ENCODE peak calls at places on chromosomes 6 and 20, in nine cellular contexts. F is transverse colon, P is spleen, A is HCT116, X is prostate gland, I is breast epithelium, V is SK-N-SH, R is stomach, Q is endothelial cell of umbilical vein. M is an unnamed sample. For H3K27me3, the result is how much of the 10 kb centered on the place peaks cover.

GRCh38 chr20:62539646-62540045 is 63.9 kb upstream of the GATA5 start:
- DNase-seq in F (no peak), P (no peak), A (no peak), X (no peak), I (no peak), V (no peak), R (no peak), Q (no peak), M (no peak)

GRCh38 chr6:473759-474453 is 82.4 kb downstream of the IRF4 start:
- DNase-seq in F (no peak), P (no peak), A (no peak), X (no peak), I (no peak), V (no peak), R (no peak), Q (no peak), M (no peak)

GRCh38 chr6:22596011-22596410 is 26.6 kb downstream of the HDGFL1 start:
- DNase-seq in F (no peak), P (no peak), A (no peak), X (no peak), I (no peak), V (no peak), R (no peak), Q (no peak), M (no peak)

GRCh38 chr20:41095110-41095969 is 42.0 kb upstream of the PLCG1 start:
- DNase-seq in F (peak), P (peak), A (peak), X (peak), I (peak), V (peak), R (peak), Q (peak), M (peak)

GRCh38 chr20:60977896-60978295 is 274.2 kb upstream of the CDH4 start:
- DNase-seq in F (no peak), P (no peak), A (no peak), X (no peak), I (no peak), V (no peak), R (no peak), Q (no peak), M (no peak)

GRCh38 chr20:51628533-51629398 is 86.2 kb upstream of the NFATC2 start:
- DNase-seq in F (no peak), P (no peak), A (no peak), X (no peak), I (no peak), V (no peak), R (no peak), Q (peak), M (no peak)

GRCh38 chr6:17725083-17725482 is 18.4 kb upstream of the NUP153 start:
- DNase-seq in F (peak), P (no peak), A (no peak), X (no peak), I (no peak), V (peak), R (no peak), Q (peak), M (no peak)

GRCh38 chr6:14035448-14035847 is 82.1 kb upstream of the CD83 start:
- DNase-seq in F (no peak), P (no peak), A (no peak), X (no peak), I (no peak), V (no peak), R (no peak), Q (no peak), M (no peak)

GRCh38 chr6:20877008-20877937 is 343.0 kb downstream of the CDKAL1 start:
- DNase-seq in F (peak), P (no peak), A (peak), X (no peak), I (peak), V (no peak), R (peak), Q (peak), M (no peak)

GRCh38 chr6:130500693-130501092 is 134.9 kb downstream of the TMEM200A start:
- DNase-seq in F (no peak), P (no peak), A (no peak), X (no peak), I (no peak), V (no peak), R (no peak), Q (peak), M (no peak)

GRCh38 chr6:142500265-142500786 is 198.5 kb downstream of the ADGRG6 start:
- DNase-seq in F (no peak), P (no peak), A (no peak), X (no peak), I (no peak), V (no peak), R (no peak), Q (no peak), M (no peak)

GRCh38 chr20:19583532-19584175 is 174.4 kb upstream of the RIN2 start:
- DNase-seq in F (peak), P (peak), A (peak), X (peak), I (peak), V (peak), R (peak), Q (peak), M (peak)

GRCh38 chr6:157229733-157230132 is 93.6 kb downstream of the TMEM242 start:
- DNase-seq in F (peak), P (no peak), A (no peak), X (no peak), I (peak), V (no peak), R (no peak), Q (no peak), M (no peak)

GRCh38 chr20:10619427-10619826 is 54.4 kb downstream of the JAG1 start:
- DNase-seq in F (no peak), P (no peak), A (peak), X (no peak), I (no peak), V (no peak), R (no peak), Q (peak), M (no peak)

GRCh38 chr6:43091020-43091419 is 14.9 kb downstream of the PTK7 start:
- DNase-seq in F (no peak), P (peak), A (no peak), X (no peak), I (no peak), V (no peak), R (no peak), Q (no peak), M (no peak)

GRCh38 chr6:43091592-43091991 is 15.5 kb downstream of the PTK7 start:
- DNase-seq in F (no peak), P (no peak), A (no peak), X (no peak), I (no peak), V (no peak), R (no peak), Q (no peak), M (no peak)

GRCh38 chr6:43092635-43093034 is 16.5 kb downstream of the PTK7 start:
- DNase-seq in F (no peak), P (no peak), A (no peak), X (no peak), I (no peak), V (no peak), R (no peak), Q (no peak), M (no peak)

GRCh38 chr6:43095939-43096338 is 19.8 kb downstream of the PTK7 start:
- DNase-seq in F (no peak), P (peak), A (no peak), X (no peak), I (no peak), V (no peak), R (no peak), Q (no peak), M (no peak)

DNA sequence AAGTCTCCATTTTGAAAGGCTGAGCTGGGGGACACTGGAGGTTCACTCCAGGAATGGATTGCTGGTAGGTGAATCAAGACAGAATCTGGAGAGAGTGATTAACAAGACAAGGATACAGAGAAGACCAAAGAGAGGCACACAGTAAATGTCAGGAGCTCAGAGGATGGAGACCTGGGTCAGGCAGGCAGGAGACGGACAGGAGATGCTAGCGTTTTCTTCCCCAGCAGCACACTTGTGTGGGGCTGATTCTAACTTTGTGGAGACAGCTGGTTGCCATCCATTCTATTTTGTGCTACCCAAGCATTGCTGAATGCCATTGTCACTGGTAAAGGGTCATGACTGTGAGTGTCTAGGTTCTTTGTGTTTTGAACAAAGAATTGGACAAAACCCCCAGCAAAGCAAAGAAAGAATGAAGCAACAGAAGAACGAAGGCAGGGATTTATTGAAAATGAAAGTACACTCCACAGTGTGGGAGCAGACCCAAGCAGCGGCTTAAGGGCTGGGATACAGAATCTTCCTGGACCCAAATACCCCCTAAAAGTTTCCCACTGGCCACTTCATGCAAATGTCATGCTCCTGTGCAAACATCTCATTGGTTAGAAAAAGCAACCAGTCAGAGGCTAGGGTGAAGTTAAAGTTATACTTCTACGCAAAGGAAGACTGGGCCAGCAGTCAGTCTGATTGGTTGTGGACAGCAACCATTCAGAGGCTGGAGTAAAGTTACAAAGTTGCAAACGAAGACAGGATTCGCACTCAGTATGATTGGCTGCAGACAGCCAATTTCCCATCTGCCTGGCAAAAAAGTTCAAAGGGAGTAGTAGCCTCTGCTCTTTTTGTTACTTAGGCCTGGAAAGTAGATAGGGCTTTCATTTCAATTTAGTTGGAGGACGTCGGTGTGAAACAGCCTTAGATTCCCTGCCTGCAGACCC is 17.5 kb downstream of the PTK7 start:
- DNase-seq in F (peak), P (peak), A (no peak), X (no peak), I (no peak), V (no peak), R (peak), Q (peak), M (no peak)
- TF ChIP-seq POLR2AphosphoS5 in F (no peak), P (peak), A (no peak), X (peak), I (no peak), V (no peak), R (peak), Q (no peak), M (no peak)

GRCh38 chr6:55977959-55978358 is 102.6 kb upstream of the BMP5 start:
- DNase-seq in F (no peak), P (no peak), A (no peak), X (no peak), I (no peak), V (no peak), R (no peak), Q (no peak), M (no peak)
- H3K27me3 ChIP-seq in F (under half), P (under half), A (under half), X (under half), I (under half), V (under half), R (under half), Q (under half), M (under half)

DNA sequence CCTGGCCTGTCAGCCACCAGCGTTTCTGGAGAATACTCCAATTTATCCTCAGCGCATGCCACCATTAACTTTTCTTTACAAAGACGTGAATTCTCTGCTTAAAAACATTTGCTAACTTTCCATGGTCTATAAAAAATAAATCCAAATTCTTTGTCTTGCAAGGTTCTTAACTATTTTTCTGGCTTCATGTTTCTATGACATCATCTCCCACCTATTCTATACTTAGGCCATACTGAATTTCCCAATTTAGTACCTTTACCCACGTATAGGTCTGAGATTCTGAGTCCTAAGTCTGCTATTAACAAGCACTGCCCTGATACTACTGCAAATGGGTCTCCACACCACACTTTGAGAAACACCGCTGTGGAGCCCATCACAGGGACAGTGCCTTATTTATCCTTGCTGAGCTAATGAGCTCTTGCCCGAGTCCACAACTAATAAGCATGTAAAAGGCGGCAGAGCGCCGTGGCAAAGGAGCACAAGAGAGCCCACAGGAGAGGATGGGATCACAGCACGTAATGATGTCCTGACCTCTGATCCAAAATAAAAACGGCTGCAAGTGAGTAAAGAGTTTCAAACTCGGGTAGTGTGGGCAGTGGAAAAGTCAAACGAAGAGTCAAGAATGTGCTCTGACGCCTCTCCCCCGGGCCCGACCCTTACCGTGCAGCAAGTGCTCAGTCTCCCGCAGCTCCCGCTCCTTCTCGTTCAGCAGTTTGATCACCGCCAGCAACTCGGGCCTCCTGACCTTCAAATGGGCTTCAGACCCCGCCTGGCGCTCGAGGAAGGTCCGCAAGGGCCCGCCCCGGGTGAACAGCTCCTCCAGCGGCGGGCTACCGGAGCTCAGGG is 519 bp downstream of the MTRF1L start:
- DNase-seq in F (peak), P (peak), A (no peak), X (no peak), I (no peak), V (peak), R (no peak), Q (peak), M (no peak)
- TF ChIP-seq POLR2AphosphoS5 in F (no peak), P (no peak), A (no peak), X (no peak), I (no peak), V (no peak), R (no peak), Q (no peak), M (peak)

GRCh38 chr20:57948177-57948955 is 238.6 kb upstream of the PMEPA1 start:
- DNase-seq in F (no peak), P (no peak), A (no peak), X (no peak), I (no peak), V (no peak), R (no peak), Q (no peak), M (no peak)

GRCh38 chr20:57950764-57951163 is 240.9 kb upstream of the PMEPA1 start:
- DNase-seq in F (no peak), P (no peak), A (no peak), X (no peak), I (no peak), V (no peak), R (no peak), Q (no peak), M (no peak)

GRCh38 chr20:57953638-57954037 is 243.8 kb upstream of the PMEPA1 start:
- DNase-seq in F (no peak), P (no peak), A (no peak), X (no peak), I (no peak), V (no peak), R (no peak), Q (no peak), M (no peak)

GRCh38 chr20:57951549-57951948 is 241.7 kb upstream of the PMEPA1 start:
- DNase-seq in F (no peak), P (no peak), A (no peak), X (no peak), I (no peak), V (no peak), R (no peak), Q (no peak), M (no peak)

GRCh38 chr20:57952136-57952535 is 242.3 kb upstream of the PMEPA1 start:
- DNase-seq in F (no peak), P (no peak), A (no peak), X (no peak), I (no peak), V (no peak), R (no peak), Q (no peak), M (no peak)
- H3K27me3 ChIP-seq in F (under half), P (under half), A (under half), X (under half), I (under half), V (under half), R (under half), Q (under half), M (under half)

DNA sequence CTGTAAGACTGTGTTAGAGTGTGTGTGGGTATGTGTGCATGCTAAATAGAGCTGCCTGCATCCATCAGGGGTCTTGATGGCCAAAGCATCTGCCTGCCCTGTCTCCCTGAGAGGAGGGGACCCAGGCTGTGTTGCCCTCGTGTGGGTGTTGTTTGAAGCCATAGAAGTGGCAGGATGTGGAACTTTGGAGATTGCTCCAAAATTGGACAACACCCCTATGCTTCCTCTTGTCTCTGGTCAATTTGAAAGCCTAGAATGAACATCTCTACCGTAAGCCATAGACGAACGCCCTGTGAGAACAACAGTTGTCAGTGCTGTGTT is 82.6 kb downstream of the ASXL1 start:
- DNase-seq in F (no peak), P (no peak), A (no peak), X (no peak), I (no peak), V (no peak), R (no peak), Q (no peak), M (no peak)
- TF ChIP-seq POLR2AphosphoS5 in F (no peak), P (no peak), A (no peak), X (no peak), I (no peak), V (no peak), R (no peak), Q (peak), M (no peak)

GRCh38 chr6:41548098-41548840 is 2.1 kb downstream of the FOXP4 start:
- DNase-seq in F (peak), P (peak), A (no peak), X (no peak), I (no peak), V (no peak), R (no peak), Q (no peak), M (no peak)

GRCh38 chr6:41549673-41550072 is 3.5 kb downstream of the FOXP4 start:
- DNase-seq in F (no peak), P (no peak), A (no peak), X (no peak), I (no peak), V (no peak), R (no peak), Q (no peak), M (no peak)

GRCh38 chr6:41547799-41548097 is 1.6 kb downstream of the FOXP4 start:
- DNase-seq in F (no peak), P (no peak), A (no peak), X (no peak), I (no peak), V (no peak), R (no peak), Q (no peak), M (no peak)

GRCh38 chr6:41546866-41547798 is 951 bp downstream of the FOXP4 start:
- DNase-seq in F (peak), P (peak), A (no peak), X (no peak), I (no peak), V (peak), R (peak), Q (peak), M (no peak)

DNA sequence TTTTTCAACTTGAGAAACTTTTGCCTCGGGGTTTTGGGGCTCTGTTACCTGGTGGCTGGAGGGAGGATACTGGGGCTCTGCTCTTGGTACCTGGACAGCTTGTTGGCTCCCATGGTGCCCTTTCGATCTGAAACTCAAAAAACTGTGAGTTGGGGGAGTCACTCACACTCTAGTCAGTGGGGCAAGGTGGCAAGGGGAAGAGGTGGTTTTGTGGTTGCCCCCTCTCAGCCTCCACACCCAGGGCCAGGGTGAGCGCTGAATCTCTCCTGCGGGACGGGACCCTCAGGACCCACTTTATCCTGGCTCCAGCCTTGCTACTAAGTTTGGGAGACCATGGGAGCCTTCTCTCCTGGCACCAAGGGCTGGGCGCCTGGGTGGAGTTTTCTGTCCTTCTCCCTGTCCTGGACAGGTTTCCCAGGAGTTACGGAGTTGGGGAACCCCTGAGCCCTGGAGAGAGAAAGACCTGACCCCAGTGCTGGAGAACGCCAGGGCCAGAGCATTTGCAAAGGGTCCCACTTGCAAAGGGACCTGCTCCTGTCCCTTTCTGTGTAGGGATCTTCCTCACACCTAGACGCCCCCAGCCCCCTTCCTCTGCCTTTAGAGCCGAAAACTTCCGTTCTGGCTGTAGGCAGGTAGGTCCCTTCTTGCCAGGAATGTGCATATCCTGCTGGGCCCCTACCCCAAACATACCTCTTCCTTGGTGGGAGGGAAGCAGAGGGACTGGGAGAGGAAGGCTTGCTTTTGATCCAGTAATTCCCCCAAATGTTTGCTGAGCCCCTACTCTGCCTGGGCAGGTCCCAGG is 2.9 kb downstream of the FOXP4 start:
- DNase-seq in F (no peak), P (no peak), A (no peak), X (no peak), I (no peak), V (no peak), R (no peak), Q (no peak), M (no peak)
- H3K27me3 ChIP-seq in F (under half), P (under half), A (under half), X (under half), I (under half), V (under half), R (under half), Q (under half), M (under half)

DNA sequence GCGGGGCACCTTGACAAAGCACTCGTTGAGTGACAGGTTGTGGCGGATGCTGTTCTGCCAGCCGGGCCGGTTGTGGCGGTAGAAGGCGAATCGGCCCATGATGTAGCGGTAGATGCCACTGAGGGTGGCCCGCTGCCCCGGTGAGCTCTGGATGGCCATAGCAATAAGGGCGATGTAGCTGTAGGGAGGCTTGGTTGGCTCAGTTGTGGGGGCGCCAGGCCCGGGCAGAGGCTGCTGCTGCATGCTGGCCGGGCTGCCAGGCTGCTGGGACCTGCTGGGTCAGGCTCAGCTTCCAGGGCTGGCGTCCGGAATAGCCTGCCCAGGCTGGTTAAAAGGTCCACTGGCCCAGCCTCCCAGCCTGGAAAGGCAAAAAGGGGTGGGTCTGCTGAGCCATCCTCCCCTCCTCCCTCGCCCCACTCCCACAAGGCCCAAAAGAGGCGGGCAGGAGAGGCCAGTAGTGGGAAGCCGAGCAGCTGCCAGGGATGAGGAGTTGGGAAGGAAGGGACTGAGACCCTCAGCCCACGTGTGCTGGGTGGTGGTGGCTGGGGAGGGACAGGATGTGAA is at the start of gene FOXS1:
- DNase-seq in F (no peak), P (no peak), A (no peak), X (no peak), I (no peak), V (no peak), R (no peak), Q (peak), M (no peak)
- TF ChIP-seq POLR2AphosphoS5 in F (no peak), P (peak), A (no peak), X (peak), I (no peak), V (no peak), R (no peak), Q (no peak), M (no peak)

M was measured in HL-60.